ENCODE peak calls at places on chromosomes 13 and 19, in eight cellular contexts. One of them, this sample, is unnamed.

GRCh38 chr19:956747-957451 is 27.2 kb upstream of the WDR18 start:
- DNase-seq in glutamatergic neuron: peak
- DNase-seq in non-pigmented ciliary epithelial cell: no peak
- DNase-seq in T1000: no peak
- DNase-seq in occipital lobe: no peak
- DNase-seq in stimulated activated CD4-positive, alpha-beta T cell treated with anti-CD3 and anti-CD28 coated beads, Interleukin-4, amount 100 ng/mL, for 24 hours: no peak
- DNase-seq in EL: peak
- DNase-seq in HCT116: peak
- DNase-seq in this sample: no peak

GRCh38 chr13:36997716-36998427 is 1.3 kb downstream of the ALG5 start:
- DNase-seq in glutamatergic neuron: no peak
- DNase-seq in non-pigmented ciliary epithelial cell: no peak
- DNase-seq in T1000: no peak
- DNase-seq in occipital lobe: no peak
- DNase-seq in stimulated activated CD4-positive, alpha-beta T cell treated with anti-CD3 and anti-CD28 coated beads, Interleukin-4, amount 100 ng/mL, for 24 hours: no peak
- DNase-seq in EL: peak
- DNase-seq in HCT116: no peak
- DNase-seq in this sample: no peak

GRCh38 chr13:51218691-51219090 is 3.5 kb upstream of the FAM124A start:
- DNase-seq in glutamatergic neuron: no peak
- DNase-seq in non-pigmented ciliary epithelial cell: no peak
- DNase-seq in T1000: no peak
- DNase-seq in occipital lobe: no peak
- DNase-seq in stimulated activated CD4-positive, alpha-beta T cell treated with anti-CD3 and anti-CD28 coated beads, Interleukin-4, amount 100 ng/mL, for 24 hours: no peak
- DNase-seq in EL: no peak
- DNase-seq in HCT116: no peak
- DNase-seq in this sample: no peak

GRCh38 chr13:83905641-83906040 is 23.4 kb upstream of the SLITRK1 start:
- DNase-seq in glutamatergic neuron: no peak
- DNase-seq in non-pigmented ciliary epithelial cell: no peak
- DNase-seq in T1000: no peak
- DNase-seq in occipital lobe: no peak
- DNase-seq in stimulated activated CD4-positive, alpha-beta T cell treated with anti-CD3 and anti-CD28 coated beads, Interleukin-4, amount 100 ng/mL, for 24 hours: peak
- DNase-seq in EL: no peak
- DNase-seq in HCT116: no peak
- DNase-seq in this sample: no peak

GRCh38 chr13:45468676-45469075 is 3.9 kb downstream of the COG3 start:
- DNase-seq in glutamatergic neuron: no peak
- DNase-seq in non-pigmented ciliary epithelial cell: no peak
- DNase-seq in T1000: no peak
- DNase-seq in occipital lobe: no peak
- DNase-seq in stimulated activated CD4-positive, alpha-beta T cell treated with anti-CD3 and anti-CD28 coated beads, Interleukin-4, amount 100 ng/mL, for 24 hours: no peak
- DNase-seq in EL: no peak
- DNase-seq in HCT116: no peak
- DNase-seq in this sample: no peak

GRCh38 chr13:43737524-43737923 is 49.2 kb downstream of the ENOX1 start:
- DNase-seq in glutamatergic neuron: no peak
- DNase-seq in non-pigmented ciliary epithelial cell: no peak
- DNase-seq in T1000: no peak
- DNase-seq in occipital lobe: no peak
- DNase-seq in stimulated activated CD4-positive, alpha-beta T cell treated with anti-CD3 and anti-CD28 coated beads, Interleukin-4, amount 100 ng/mL, for 24 hours: no peak
- DNase-seq in EL: no peak
- DNase-seq in HCT116: no peak
- DNase-seq in this sample: no peak

GRCh38 chr13:23956106-23956505 is 58.8 kb upstream of the C1QTNF9B start:
- DNase-seq in glutamatergic neuron: no peak
- DNase-seq in non-pigmented ciliary epithelial cell: no peak
- DNase-seq in T1000: no peak
- DNase-seq in occipital lobe: no peak
- DNase-seq in stimulated activated CD4-positive, alpha-beta T cell treated with anti-CD3 and anti-CD28 coated beads, Interleukin-4, amount 100 ng/mL, for 24 hours: no peak
- DNase-seq in EL: peak
- DNase-seq in HCT116: peak
- DNase-seq in this sample: no peak

GRCh38 chr19:37877147-37877546 is 29.2 kb downstream of the WDR87 start:
- DNase-seq in glutamatergic neuron: no peak
- DNase-seq in non-pigmented ciliary epithelial cell: no peak
- DNase-seq in T1000: no peak
- DNase-seq in occipital lobe: no peak
- DNase-seq in stimulated activated CD4-positive, alpha-beta T cell treated with anti-CD3 and anti-CD28 coated beads, Interleukin-4, amount 100 ng/mL, for 24 hours: no peak
- DNase-seq in EL: no peak
- DNase-seq in HCT116: no peak
- DNase-seq in this sample: no peak

GRCh38 chr19:48461982-48462655 is 6.7 kb downstream of the KCNJ14 start:
- DNase-seq in glutamatergic neuron: peak
- DNase-seq in non-pigmented ciliary epithelial cell: no peak
- DNase-seq in T1000: no peak
- DNase-seq in occipital lobe: no peak
- DNase-seq in stimulated activated CD4-positive, alpha-beta T cell treated with anti-CD3 and anti-CD28 coated beads, Interleukin-4, amount 100 ng/mL, for 24 hours: no peak
- DNase-seq in EL: no peak
- DNase-seq in HCT116: peak
- DNase-seq in this sample: no peak

GRCh38 chr13:34303346-34303745 is 485.4 kb downstream of the RFC3 start:
- DNase-seq in glutamatergic neuron: no peak
- DNase-seq in non-pigmented ciliary epithelial cell: no peak
- DNase-seq in T1000: no peak
- DNase-seq in occipital lobe: no peak
- DNase-seq in stimulated activated CD4-positive, alpha-beta T cell treated with anti-CD3 and anti-CD28 coated beads, Interleukin-4, amount 100 ng/mL, for 24 hours: no peak
- DNase-seq in EL: no peak
- DNase-seq in HCT116: no peak
- DNase-seq in this sample: no peak

GRCh38 chr13:78972561-78972960 is 313.6 kb upstream of the OBI1 start:
- DNase-seq in glutamatergic neuron: no peak
- DNase-seq in non-pigmented ciliary epithelial cell: no peak
- DNase-seq in T1000: no peak
- DNase-seq in occipital lobe: no peak
- DNase-seq in stimulated activated CD4-positive, alpha-beta T cell treated with anti-CD3 and anti-CD28 coated beads, Interleukin-4, amount 100 ng/mL, for 24 hours: no peak
- DNase-seq in EL: no peak
- DNase-seq in HCT116: no peak
- DNase-seq in this sample: no peak

GRCh38 chr19:491146-491741 is 5.0 kb upstream of the MADCAM1 start:
- DNase-seq in glutamatergic neuron: peak
- DNase-seq in non-pigmented ciliary epithelial cell: no peak
- DNase-seq in T1000: peak
- DNase-seq in occipital lobe: no peak
- DNase-seq in stimulated activated CD4-positive, alpha-beta T cell treated with anti-CD3 and anti-CD28 coated beads, Interleukin-4, amount 100 ng/mL, for 24 hours: no peak
- DNase-seq in EL: no peak
- DNase-seq in HCT116: no peak
- DNase-seq in this sample: peak

GRCh38 chr19:10286803-10287737 is at the start of gene ICAM4:
- DNase-seq in glutamatergic neuron: peak
- DNase-seq in non-pigmented ciliary epithelial cell: no peak
- DNase-seq in T1000: no peak
- DNase-seq in occipital lobe: no peak
- DNase-seq in stimulated activated CD4-positive, alpha-beta T cell treated with anti-CD3 and anti-CD28 coated beads, Interleukin-4, amount 100 ng/mL, for 24 hours: peak
- DNase-seq in EL: peak
- DNase-seq in HCT116: no peak
- DNase-seq in this sample: no peak

This sample was measured in posterior cingulate gyrus.